ENCODE peak calls at places on chromosomes 6 and 20, in eight cellular contexts. One of them, this sample, is unnamed.

GRCh38 chr6:52522151-52522626 is 54.7 kb downstream of the TRAM2 start:
- DNase-seq in left lung: no peak
- DNase-seq in mesothelial cell of epicardium: no peak
- DNase-seq in cardiac fibroblast: peak; percentile 77
- DNase-seq in testis: no peak
- DNase-seq in HCT116: no peak
- DNase-seq in transverse colon: no peak
- DNase-seq in GM13977: no peak
- DNase-seq in this sample: no peak

GRCh38 chr20:2998728-2999127 is 44.7 kb upstream of the GNRH2 start:
- DNase-seq in GM13977: no peak
- DNase-seq in mesothelial cell of epicardium: no peak
- DNase-seq in testis: no peak
- DNase-seq in left lung: no peak
- DNase-seq in HCT116: no peak
- DNase-seq in cardiac fibroblast: no peak
- DNase-seq in transverse colon: no peak
- DNase-seq in this sample: no peak

GRCh38 chr6:149566372-149567193 is at the start of gene GINM1:
- DNase-seq in transverse colon: peak; percentile 66
- DNase-seq in HCT116: no peak
- DNase-seq in mesothelial cell of epicardium: peak; percentile 40
- DNase-seq in testis: peak; percentile 57
- DNase-seq in GM13977: peak; percentile 51
- DNase-seq in left lung: peak; percentile 90
- DNase-seq in cardiac fibroblast: peak; percentile 43
- DNase-seq in this sample: no peak

GRCh38 chr6:97969065-97969464 is 686.0 kb upstream of the MMS22L start:
- DNase-seq in left lung: no peak
- DNase-seq in mesothelial cell of epicardium: no peak
- DNase-seq in transverse colon: no peak
- DNase-seq in GM13977: no peak
- DNase-seq in testis: no peak
- DNase-seq in cardiac fibroblast: no peak
- DNase-seq in HCT116: no peak
- DNase-seq in this sample: no peak

GRCh38 chr6:93779086-93779858 is 359.9 kb upstream of the EPHA7 start:
- DNase-seq in cardiac fibroblast: peak; percentile 82
- DNase-seq in GM13977: no peak
- DNase-seq in HCT116: no peak
- DNase-seq in transverse colon: no peak
- DNase-seq in testis: peak; percentile 55
- DNase-seq in left lung: no peak
- DNase-seq in mesothelial cell of epicardium: no peak
- DNase-seq in this sample: no peak

GRCh38 chr20:8394308-8394945 is 262.4 kb downstream of the PLCB1 start:
- DNase-seq in HCT116: no peak
- DNase-seq in transverse colon: no peak
- DNase-seq in left lung: no peak
- DNase-seq in mesothelial cell of epicardium: no peak
- DNase-seq in testis: no peak
- DNase-seq in GM13977: no peak
- DNase-seq in cardiac fibroblast: peak; percentile 42
- DNase-seq in this sample: no peak

GRCh38 chr6:30944051-30944450 is 3.3 kb downstream of the MUCL3 start:
- DNase-seq in GM13977: no peak
- DNase-seq in transverse colon: no peak
- DNase-seq in HCT116: no peak
- DNase-seq in testis: no peak
- DNase-seq in left lung: no peak
- DNase-seq in mesothelial cell of epicardium: no peak
- DNase-seq in cardiac fibroblast: no peak
- DNase-seq in this sample: no peak

GRCh38 chr20:50251992-50252491 is 61.4 kb downstream of the CEBPB start:
- DNase-seq in left lung: no peak
- DNase-seq in cardiac fibroblast: no peak
- DNase-seq in GM13977: no peak
- DNase-seq in testis: no peak
- DNase-seq in transverse colon: no peak
- DNase-seq in mesothelial cell of epicardium: no peak
- DNase-seq in HCT116: no peak
- DNase-seq in this sample: no peak

GRCh38 chr6:150076196-150076893 is 7.4 kb upstream of the ULBP3 start:
- DNase-seq in GM13977: no peak
- DNase-seq in left lung: no peak
- DNase-seq in HCT116: no peak
- DNase-seq in mesothelial cell of epicardium: no peak
- DNase-seq in testis: no peak
- DNase-seq in transverse colon: no peak
- DNase-seq in cardiac fibroblast: no peak
- DNase-seq in this sample: no peak

GRCh38 chr6:169858293-169858934 is 107.0 kb downstream of the ERMARD start:
- DNase-seq in mesothelial cell of epicardium: no peak
- DNase-seq in transverse colon: no peak
- DNase-seq in left lung: peak; percentile 65
- DNase-seq in HCT116: no peak
- DNase-seq in testis: peak; percentile 4
- DNase-seq in GM13977: no peak
- DNase-seq in cardiac fibroblast: no peak
- DNase-seq in this sample: peak; percentile 44

GRCh38 chr20:535958-536357 is 7.6 kb downstream of the CSNK2A1 start:
- DNase-seq in transverse colon: peak; percentile 33
- DNase-seq in mesothelial cell of epicardium: no peak
- DNase-seq in GM13977: no peak
- DNase-seq in left lung: no peak
- DNase-seq in testis: no peak
- DNase-seq in HCT116: no peak
- DNase-seq in cardiac fibroblast: peak; percentile 38
- DNase-seq in this sample: no peak

GRCh38 chr6:27130668-27131428 is 116.7 kb upstream of the PRSS16 start:
- DNase-seq in mesothelial cell of epicardium: no peak
- DNase-seq in transverse colon: no peak
- DNase-seq in left lung: no peak
- DNase-seq in testis: no peak
- DNase-seq in cardiac fibroblast: no peak
- DNase-seq in GM13977: no peak
- DNase-seq in HCT116: no peak
- DNase-seq in this sample: no peak

GRCh38 chr6:32970413-32971244 is 2.2 kb downstream of the BRD2 start:
- DNase-seq in testis: peak; percentile 90
- DNase-seq in GM13977: peak; percentile 81
- DNase-seq in left lung: peak; percentile 96
- DNase-seq in HCT116: peak; percentile 60
- DNase-seq in mesothelial cell of epicardium: peak; percentile 52
- DNase-seq in transverse colon: peak; percentile 90
- DNase-seq in cardiac fibroblast: peak; percentile 97
- DNase-seq in this sample: peak; percentile 86

GRCh38 chr20:25984933-25985332 is 288.3 kb upstream of the ZNF337 start:
- DNase-seq in HCT116: no peak
- DNase-seq in GM13977: no peak
- DNase-seq in transverse colon: peak; percentile 26
- DNase-seq in mesothelial cell of epicardium: no peak
- DNase-seq in testis: peak; percentile 69
- DNase-seq in left lung: no peak
- DNase-seq in cardiac fibroblast: peak; percentile 37
- DNase-seq in this sample: no peak

GRCh38 chr6:56958481-56958880 is 3.6 kb downstream of the BEND6 start:
- DNase-seq in mesothelial cell of epicardium: no peak
- DNase-seq in left lung: no peak
- DNase-seq in HCT116: no peak
- DNase-seq in GM13977: no peak
- DNase-seq in cardiac fibroblast: no peak
- DNase-seq in testis: no peak
- DNase-seq in transverse colon: no peak
- DNase-seq in this sample: no peak

GRCh38 chr6:168016756-168017525 is 19.5 kb downstream of the KIF25 start:
- DNase-seq in left lung: no peak
- DNase-seq in GM13977: no peak
- DNase-seq in transverse colon: no peak
- DNase-seq in cardiac fibroblast: peak; percentile 27
- DNase-seq in HCT116: no peak
- DNase-seq in mesothelial cell of epicardium: no peak
- DNase-seq in testis: no peak
- DNase-seq in this sample: no peak

GRCh38 chr6:165218816-165219215 is 90.6 kb downstream of the C6orf118 start:
- DNase-seq in GM13977: no peak
- DNase-seq in left lung: no peak
- DNase-seq in transverse colon: no peak
- DNase-seq in cardiac fibroblast: peak; percentile 32
- DNase-seq in testis: no peak
- DNase-seq in mesothelial cell of epicardium: no peak
- DNase-seq in HCT116: no peak
- DNase-seq in this sample: no peak

GRCh38 chr6:105482227-105482839 is 79.5 kb upstream of the PREP start:
- DNase-seq in HCT116: no peak
- DNase-seq in GM13977: no peak
- DNase-seq in cardiac fibroblast: peak; percentile 78
- DNase-seq in testis: peak; percentile 48
- DNase-seq in transverse colon: peak; percentile 55
- DNase-seq in mesothelial cell of epicardium: peak; percentile 28
- DNase-seq in left lung: no peak
- DNase-seq in this sample: no peak

GRCh38 chr6:166419268-166419667 is 36.5 kb upstream of the MPC1 start:
- DNase-seq in mesothelial cell of epicardium: no peak
- DNase-seq in HCT116: no peak
- DNase-seq in cardiac fibroblast: no peak
- DNase-seq in testis: no peak
- DNase-seq in transverse colon: peak; percentile 67
- DNase-seq in left lung: no peak
- DNase-seq in GM13977: peak; percentile 76
- DNase-seq in this sample: no peak

DNA sequence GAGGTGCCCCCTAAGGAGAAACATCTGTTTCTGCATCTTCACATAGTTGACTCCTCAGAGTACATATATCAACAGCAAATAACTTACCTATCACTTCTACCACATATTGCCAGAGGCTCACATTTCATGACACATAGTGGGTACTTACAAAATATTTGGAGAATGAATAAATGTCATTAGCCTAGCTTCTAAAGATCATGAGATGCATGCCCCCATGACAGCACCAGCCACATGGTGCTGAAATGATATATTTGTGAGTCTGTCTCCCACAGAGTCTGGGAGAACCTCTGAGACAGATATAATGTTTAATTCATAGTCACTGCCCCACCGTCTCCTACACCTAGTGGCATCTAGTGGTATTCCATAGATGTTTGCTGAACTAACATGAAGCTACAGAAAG is 555.6 kb downstream of the KIF16B start:
- DNase-seq in HCT116: no peak
- DNase-seq in mesothelial cell of epicardium: no peak
- DNase-seq in GM13977: no peak
- DNase-seq in left lung: no peak
- DNase-seq in testis: no peak
- DNase-seq in transverse colon: no peak
- DNase-seq in cardiac fibroblast: no peak
- DNase-seq in this sample: no peak
- TF ChIP-seq CTCF in HCT116: no peak
- TF ChIP-seq CTCF in mesothelial cell of epicardium: no peak
- TF ChIP-seq CTCF in GM13977: no peak
- TF ChIP-seq CTCF in left lung: no peak
- TF ChIP-seq CTCF in testis: no peak
- TF ChIP-seq CTCF in transverse colon: no peak
- TF ChIP-seq CTCF in cardiac fibroblast: no peak
- TF ChIP-seq CTCF in this sample: peak; percentile 31

DNA sequence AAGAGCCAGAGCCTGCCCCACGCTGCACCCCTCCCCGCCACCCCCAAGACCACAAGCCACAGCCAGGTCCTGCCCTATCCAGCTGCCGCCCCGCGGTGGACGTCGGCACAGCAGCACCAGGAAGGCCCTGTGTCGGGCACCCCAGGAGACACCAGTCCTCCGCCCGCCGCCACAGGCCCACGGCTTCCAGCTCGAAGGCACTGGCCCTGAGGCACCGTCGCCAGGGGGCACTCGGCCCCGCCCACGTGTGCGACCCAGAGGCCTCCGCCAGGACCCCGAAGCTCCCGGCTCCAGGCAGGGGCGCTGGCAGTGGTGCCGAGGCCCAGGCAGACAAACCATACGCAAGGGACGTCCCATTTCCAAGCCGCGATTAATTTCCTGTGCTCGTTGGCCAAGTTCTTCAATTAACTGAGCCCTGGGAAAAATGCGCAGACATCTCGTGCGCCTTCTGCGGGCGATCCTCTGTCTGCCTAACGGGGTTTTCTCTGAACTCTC is 19.4 kb downstream of the KCNQ2 start:
- DNase-seq in left lung: no peak
- DNase-seq in GM13977: peak; percentile 66
- DNase-seq in HCT116: no peak
- DNase-seq in cardiac fibroblast: peak; percentile 4
- DNase-seq in testis: no peak
- DNase-seq in mesothelial cell of epicardium: no peak
- DNase-seq in transverse colon: no peak
- DNase-seq in this sample: no peak
- TF ChIP-seq CTCF in left lung: no peak
- TF ChIP-seq CTCF in GM13977: peak; percentile 21
- TF ChIP-seq CTCF in HCT116: no peak
- TF ChIP-seq CTCF in cardiac fibroblast: peak; percentile 22
- TF ChIP-seq CTCF in testis: no peak
- TF ChIP-seq CTCF in mesothelial cell of epicardium: no peak
- TF ChIP-seq CTCF in transverse colon: no peak
- TF ChIP-seq CTCF in this sample: no peak

DNA sequence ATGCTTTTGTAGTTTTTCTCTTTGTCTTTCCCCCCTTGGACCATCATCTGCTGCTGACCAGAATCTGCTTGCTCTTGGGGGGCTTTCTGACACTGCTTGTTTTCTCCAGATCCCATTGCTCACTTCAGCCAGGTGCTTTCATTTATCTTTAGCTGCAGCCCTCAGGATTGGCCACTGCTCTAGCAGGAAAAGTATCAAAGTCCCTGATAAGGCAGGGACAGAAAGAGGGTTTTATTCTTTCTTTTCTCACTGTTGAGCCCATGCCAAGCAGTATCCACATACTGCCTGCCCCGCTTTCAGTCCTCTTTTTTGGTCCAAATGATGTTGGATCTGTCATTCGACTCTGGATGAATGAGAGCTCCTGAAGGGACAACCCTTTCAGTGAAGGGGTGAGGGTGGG is 141.4 kb downstream of the DNAH8 start:
- DNase-seq in HCT116: no peak
- DNase-seq in GM13977: no peak
- DNase-seq in mesothelial cell of epicardium: no peak
- DNase-seq in transverse colon: no peak
- DNase-seq in left lung: no peak
- DNase-seq in cardiac fibroblast: no peak
- DNase-seq in testis: peak; percentile 41
- DNase-seq in this sample: no peak
- TF ChIP-seq CTCF in HCT116: no peak
- TF ChIP-seq CTCF in GM13977: no peak
- TF ChIP-seq CTCF in mesothelial cell of epicardium: no peak
- TF ChIP-seq CTCF in transverse colon: no peak
- TF ChIP-seq CTCF in left lung: no peak
- TF ChIP-seq CTCF in cardiac fibroblast: no peak
- TF ChIP-seq CTCF in testis: no peak
- TF ChIP-seq CTCF in this sample: no peak

DNA sequence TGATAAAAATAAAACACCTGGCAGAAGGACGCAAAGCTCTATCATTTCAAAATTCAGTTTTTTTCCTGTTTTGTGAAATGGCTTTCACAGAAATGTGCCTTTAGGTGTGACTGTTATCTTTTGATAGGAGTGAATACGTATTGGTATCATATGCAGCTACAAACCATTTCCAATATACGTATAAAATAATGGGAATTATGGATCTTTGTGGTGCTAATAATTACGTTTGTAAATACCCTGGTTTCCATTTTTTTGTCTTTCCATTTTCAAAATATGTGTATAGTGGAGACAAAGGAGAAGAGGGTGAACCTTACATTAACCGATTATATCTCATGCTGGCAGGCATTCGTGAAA is 108.7 kb upstream of the GMDS start:
- DNase-seq in transverse colon: no peak
- DNase-seq in GM13977: no peak
- DNase-seq in left lung: no peak
- DNase-seq in HCT116: no peak
- DNase-seq in mesothelial cell of epicardium: no peak
- DNase-seq in testis: no peak
- DNase-seq in cardiac fibroblast: no peak
- DNase-seq in this sample: no peak
- TF ChIP-seq CTCF in transverse colon: no peak
- TF ChIP-seq CTCF in GM13977: peak; percentile 5
- TF ChIP-seq CTCF in left lung: peak; percentile 8
- TF ChIP-seq CTCF in HCT116: no peak
- TF ChIP-seq CTCF in mesothelial cell of epicardium: no peak
- TF ChIP-seq CTCF in testis: no peak
- TF ChIP-seq CTCF in cardiac fibroblast: no peak
- TF ChIP-seq CTCF in this sample: peak; percentile 39

This sample was measured in type B pancreatic cell.